ENCODE peak calls at places on chromosomes 16 and 17, in four cellular contexts. Y is NCI-H526, A is NCI-H2081, B is neuronal stem cell. E is an unnamed sample.

GRCh38 chr16:73228649-73229048 is 180.7 kb upstream of the ZFHX3 start:
- DNase-seq in Y (no peak), A (no peak), B (no peak), E (no peak)

GRCh38 chr16:46972971-46973456 is 460 bp downstream of the DNAJA2 start:
- DNase-seq in Y (peak; percentile 45), A (no peak), B (peak; percentile 26), E (peak; percentile 6)

GRCh38 chr17:68599091-68599872 is 1.9 kb downstream of the FAM20A start:
- DNase-seq in Y (no peak), A (no peak), B (no peak), E (no peak)

GRCh38 chr16:4011940-4012629 is 104.2 kb downstream of the ADCY9 start:
- DNase-seq in Y (no peak), A (no peak), B (no peak), E (no peak)

GRCh38 chr17:57211543-57211942 is 44.8 kb upstream of the MSI2 start:
- DNase-seq in Y (no peak), A (no peak), B (no peak), E (no peak)

GRCh38 chr17:62675260-62675659 is 47.8 kb downstream of the MRC2 start:
- DNase-seq in Y (no peak), A (no peak), B (no peak), E (no peak)

GRCh38 chr17:79627184-79627765 is 16.4 kb upstream of the RBFOX3 start:
- DNase-seq in Y (no peak), A (no peak), B (no peak), E (no peak)

GRCh38 chr17:77555741-77556291 is 402.7 kb upstream of the TNRC6C start:
- DNase-seq in Y (peak; percentile 53), A (peak; percentile 72), B (no peak), E (no peak)

GRCh38 chr17:55624789-55625433 is 97.8 kb downstream of the TMEM100 start:
- DNase-seq in Y (no peak), A (no peak), B (no peak), E (no peak)

GRCh38 chr16:19704321-19705130 is 13.5 kb downstream of the KNOP1 start:
- DNase-seq in Y (no peak), A (no peak), B (no peak), E (peak; percentile 88)

GRCh38 chr17:57925361-57925990 is 29.7 kb downstream of the CUEDC1 start:
- DNase-seq in Y (no peak), A (peak; percentile 54), B (no peak), E (no peak)

GRCh38 chr17:40519089-40519775 is 17.8 kb upstream of the TNS4 start:
- DNase-seq in Y (no peak), A (no peak), B (no peak), E (no peak)

GRCh38 chr17:34527121-34527907 is 52.1 kb upstream of the TMEM132E start:
- DNase-seq in Y (no peak), A (no peak), B (no peak), E (no peak)

GRCh38 chr16:89696598-89697128 is 4.8 kb downstream of the SPATA2L start:
- DNase-seq in Y (no peak), A (no peak), B (no peak), E (no peak)